ENCODE peak calls at places on chromosomes 16 and 17, in five cellular contexts. K, A, V, D and Y are unnamed samples.
A peak's percentile ranks its signal among the peaks of the same experiment; 100 is the strongest.

GRCh38 chr17:9513266-9513665 is 62.4 kb downstream of the STX8 start:
- DNase-seq in K (peak; percentile 20), A (no peak), V (no peak), D (no peak), Y (no peak)

GRCh38 chr16:14641877-14642276 is 9.1 kb downstream of the BFAR start:
- DNase-seq in K (no peak), A (no peak), V (no peak), D (no peak), Y (no peak)

GRCh38 chr17:62791235-62792121 is 16.6 kb downstream of the MARCHF10 start:
- DNase-seq in K (peak; percentile 96), A (peak; percentile 85), V (no peak), D (no peak), Y (peak; percentile 76)

GRCh38 chr16:2856061-2856670 is 1.8 kb downstream of the PRSS22 start:
- DNase-seq in K (no peak), A (no peak), V (peak; percentile 39), D (no peak), Y (no peak)

GRCh38 chr16:53771655-53772497 is 67.9 kb downstream of the FTO start:
- DNase-seq in K (no peak), A (peak; percentile 51), V (no peak), D (no peak), Y (no peak)

GRCh38 chr16:77679901-77680300 is 42.4 kb upstream of the NUDT7 start:
- DNase-seq in K (no peak), A (no peak), V (no peak), D (no peak), Y (no peak)

GRCh38 chr17:79112471-79112870 is 37.8 kb downstream of the ENGASE start:
- DNase-seq in K (no peak), A (no peak), V (no peak), D (no peak), Y (no peak)

GRCh38 chr16:76956394-76956793 is 234.6 kb upstream of the MON1B start:
- DNase-seq in K (no peak), A (peak; percentile 47), V (no peak), D (no peak), Y (no peak)

GRCh38 chr17:82348434-82348833 is 10.6 kb upstream of the TEX19 start:
- DNase-seq in K (no peak), A (no peak), V (no peak), D (no peak), Y (no peak)

GRCh38 chr17:7355053-7355452 is at the start of gene TMEM95:
- DNase-seq in K (no peak), A (no peak), V (peak; percentile 64), D (no peak), Y (no peak)

GRCh38 chr17:11601661-11602060 is 3.4 kb downstream of the DNAH9 start:
- DNase-seq in K (no peak), A (no peak), V (no peak), D (no peak), Y (no peak)

GRCh38 chr17:56009795-56010715 is 143.2 kb upstream of the ANKFN1 start:
- DNase-seq in K (no peak), A (no peak), V (no peak), D (no peak), Y (no peak)

GRCh38 chr16:47947741-47948140 is 208.1 kb downstream of the ABCC12 start:
- DNase-seq in K (no peak), A (no peak), V (no peak), D (no peak), Y (no peak)

GRCh38 chr16:4244254-4244812 is 2.5 kb upstream of the SRL start:
- DNase-seq in K (no peak), A (peak; percentile 39), V (no peak), D (no peak), Y (no peak)

GRCh38 chr17:18225121-18225561 is 294 bp upstream of the LLGL1 start:
- DNase-seq in K (peak; percentile 91), A (peak; percentile 98), V (peak; percentile 99), D (peak; percentile 85), Y (peak; percentile 66)

GRCh38 chr17:59369026-59369724 is 37.7 kb downstream of the YPEL2 start:
- DNase-seq in K (peak; percentile 78), A (peak; percentile 54), V (no peak), D (no peak), Y (no peak)

GRCh38 chr16:31508706-31509523 is 724 bp upstream of the RUSF1 start:
- DNase-seq in K (peak; percentile 65), A (peak; percentile 68), V (no peak), D (no peak), Y (no peak)

GRCh38 chr17:38589462-38590114 is 16.2 kb downstream of the SRCIN1 start:
- DNase-seq in K (no peak), A (no peak), V (no peak), D (no peak), Y (no peak)
- TF ChIP-seq CTCF in K (no peak), A (no peak), V (no peak), D (no peak), Y (no peak)

DNA sequence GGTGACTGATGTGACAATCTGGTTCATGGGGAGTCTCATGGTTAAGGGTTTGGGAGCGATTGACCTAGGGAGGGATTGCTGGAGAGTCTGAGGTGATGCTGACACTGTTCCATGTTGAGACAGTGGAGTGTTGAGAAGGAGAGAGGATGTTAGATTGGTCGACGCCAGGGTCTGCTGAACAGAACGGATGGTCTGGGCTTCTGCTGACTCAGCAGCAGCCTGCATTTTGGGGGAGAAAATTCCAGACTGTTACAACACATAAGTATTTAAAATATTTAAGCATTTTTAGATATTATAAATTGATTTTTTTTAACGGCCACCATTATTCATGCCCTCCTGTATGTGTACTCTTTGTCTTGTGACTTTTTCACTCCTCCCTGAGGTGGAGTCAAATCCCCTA is 107.2 kb downstream of the TOX3 start:
- DNase-seq in K (no peak), A (no peak), V (no peak), D (no peak), Y (no peak)
- H3K4me3 ChIP-seq in K (no peak overlapping the region), A (no peak overlapping the region), V (no peak overlapping the region), D (no peak overlapping the region), Y (no peak overlapping the region)

GRCh38 chr17:48561894-48562810 is 16.0 kb downstream of the HOXB4 start:
- DNase-seq in K (no peak), A (no peak), V (no peak), D (no peak), Y (no peak)
- TF ChIP-seq CTCF in K (peak; percentile 26), A (peak; percentile 26), V (no peak), D (peak; percentile 17), Y (peak; percentile 10)

DNA sequence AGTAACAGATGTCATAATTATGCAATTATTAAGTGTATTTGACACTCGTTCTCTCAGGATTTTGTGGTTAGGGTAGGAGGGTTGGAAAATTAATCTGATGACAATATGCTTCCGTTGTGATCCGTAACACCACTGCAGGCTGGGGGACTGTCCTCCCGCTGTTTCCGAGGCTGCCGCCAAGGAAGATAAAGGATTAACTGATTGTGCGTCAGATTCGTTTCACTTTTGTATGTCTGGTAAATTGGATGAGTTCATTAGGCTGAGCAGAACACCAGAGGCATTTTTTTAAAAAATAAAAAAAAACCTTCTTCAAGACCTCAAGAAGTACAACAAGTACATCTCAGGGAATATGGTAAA is 486.7 kb upstream of the SALL1 start:
- DNase-seq in K (peak; percentile 51), A (peak; percentile 34), V (no peak), D (no peak), Y (no peak)
- H3K4me3 ChIP-seq in K (peak overlapping the region; percentile 31), A (no peak overlapping the region), V (no peak overlapping the region), D (no peak overlapping the region), Y (no peak overlapping the region)

GRCh38 chr17:66040402-66040801 is 151.5 kb downstream of the CEP112 start:
- DNase-seq in K (no peak), A (no peak), V (no peak), D (no peak), Y (no peak)
- TF ChIP-seq CTCF in K (no peak), A (peak; percentile 5), V (peak; percentile 4), D (no peak), Y (peak; percentile 16)

GRCh38 chr16:85573045-85573695 is 40.0 kb upstream of the GSE1 start:
- DNase-seq in K (no peak), A (no peak), V (no peak), D (no peak), Y (no peak)

GRCh38 chr16:85575910-85576309 is 37.2 kb upstream of the GSE1 start:
- DNase-seq in K (no peak), A (no peak), V (no peak), D (no peak), Y (no peak)

GRCh38 chr16:85574672-85575475 is 38.2 kb upstream of the GSE1 start:
- DNase-seq in K (no peak), A (no peak), V (no peak), D (no peak), Y (no peak)

GRCh38 chr16:85571813-85572619 is 41.1 kb upstream of the GSE1 start:
- DNase-seq in K (no peak), A (no peak), V (no peak), D (no peak), Y (no peak)

DNA sequence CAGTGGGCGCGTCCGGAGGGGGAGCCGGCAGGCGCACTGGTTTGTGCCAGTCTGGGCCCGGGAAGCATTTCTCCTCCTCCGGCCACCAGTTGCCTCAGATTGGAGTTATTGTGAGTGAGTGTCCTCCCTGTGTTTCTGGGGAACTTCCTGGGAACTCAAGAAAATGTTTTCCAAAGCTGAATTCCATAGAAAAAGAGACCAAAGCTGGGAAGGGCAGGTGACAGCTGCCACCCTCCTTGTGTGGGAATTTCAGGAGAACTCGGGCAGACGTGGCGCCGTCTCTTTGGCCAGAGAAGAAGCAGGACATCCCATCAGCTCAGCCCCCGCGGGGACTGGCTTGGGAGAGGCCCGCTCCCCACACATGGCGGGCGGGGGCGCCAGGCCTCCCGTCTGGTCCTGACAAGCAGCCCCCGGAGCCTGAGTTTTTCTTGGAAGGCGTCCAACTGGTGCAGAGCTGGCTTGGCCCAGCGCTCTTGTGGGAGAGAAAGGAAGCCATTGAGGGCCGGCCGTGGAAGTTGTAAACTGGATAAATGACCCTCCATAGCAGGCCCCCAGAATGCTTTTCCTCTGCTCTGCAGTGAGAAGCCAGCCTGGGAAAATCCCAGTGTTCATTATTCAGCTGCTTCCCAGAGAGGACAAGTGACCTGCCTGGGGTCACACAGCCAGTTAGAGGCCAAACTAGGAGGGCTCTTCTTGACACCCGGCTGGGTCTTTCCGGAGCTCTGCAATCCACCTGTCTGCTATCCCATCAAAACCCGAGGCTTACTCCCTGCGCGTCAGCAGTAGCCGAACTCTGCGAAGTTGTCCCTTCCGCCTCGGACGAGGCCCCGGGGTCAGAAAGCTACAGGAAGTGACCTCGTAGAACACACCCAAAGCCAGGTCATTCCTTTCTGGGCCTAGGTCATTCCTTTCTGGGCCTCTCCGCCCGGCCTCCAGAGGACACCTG is 39.2 kb upstream of the GSE1 start:
- DNase-seq in K (peak; percentile 84), A (peak; percentile 90), V (peak; percentile 68), D (peak; percentile 65), Y (no peak)
- H3K4me3 ChIP-seq in K (no peak overlapping the region), A (no peak overlapping the region), V (peak overlapping the region; percentile 30), D (peak overlapping the region; percentile 59), Y (no peak overlapping the region)

GRCh38 chr16:75060708-75061107 is 55.9 kb downstream of the LDHD start:
- DNase-seq in K (no peak), A (no peak), V (no peak), D (no peak), Y (no peak)

GRCh38 chr16:75061677-75062076 is 54.9 kb downstream of the LDHD start:
- DNase-seq in K (no peak), A (no peak), V (no peak), D (no peak), Y (no peak)

GRCh38 chr16:75062944-75063444 is 53.6 kb downstream of the LDHD start:
- DNase-seq in K (no peak), A (no peak), V (no peak), D (no peak), Y (no peak)

GRCh38 chr16:75063549-75064082 is 53.0 kb downstream of the LDHD start:
- DNase-seq in K (no peak), A (no peak), V (no peak), D (no peak), Y (no peak)

GRCh38 chr16:75062135-75062943 is 54.2 kb downstream of the LDHD start:
- DNase-seq in K (peak; percentile 56), A (peak; percentile 61), V (peak; percentile 59), D (no peak), Y (no peak)
- TF ChIP-seq CTCF in K (no peak), A (no peak), V (no peak), D (no peak), Y (no peak)